ENCODE peak calls at places on chromosomes 2 and 18, in four cellular contexts. One of them, this sample, is unnamed.
A peak's percentile ranks its signal among the peaks of the same experiment; 100 is the strongest.

GRCh38 chr2:15968280-15969178 is 28.2 kb downstream of the MYCN start:
- DNase-seq in IMR-90: no peak
- DNase-seq in fibroblast of pulmonary artery: no peak
- DNase-seq in lung: no peak
- DNase-seq in this sample: no peak

GRCh38 chr2:74227646-74228045 is 29.2 kb downstream of the MTHFD2 start:
- DNase-seq in IMR-90: no peak
- DNase-seq in fibroblast of pulmonary artery: no peak
- DNase-seq in lung: no peak
- DNase-seq in this sample: no peak

GRCh38 chr18:74505776-74506175 is 9.6 kb downstream of the CNDP2 start:
- DNase-seq in IMR-90: no peak
- DNase-seq in fibroblast of pulmonary artery: no peak
- DNase-seq in lung: no peak
- DNase-seq in this sample: no peak

GRCh38 chr2:171811229-171811628 is 82.8 kb downstream of the SLC25A12 start:
- DNase-seq in IMR-90: peak; percentile 57
- DNase-seq in fibroblast of pulmonary artery: peak; percentile 65
- DNase-seq in lung: no peak
- DNase-seq in this sample: no peak

GRCh38 chr2:205563646-205564045 is 118.7 kb upstream of the NRP2 start:
- DNase-seq in IMR-90: no peak
- DNase-seq in fibroblast of pulmonary artery: no peak
- DNase-seq in lung: no peak
- DNase-seq in this sample: no peak

GRCh38 chr2:17539993-17540812 is at the start of gene VSNL1:
- DNase-seq in IMR-90: peak; percentile 68
- DNase-seq in fibroblast of pulmonary artery: peak; percentile 75
- DNase-seq in lung: peak; percentile 80
- DNase-seq in this sample: no peak

GRCh38 chr2:45988879-45989278 is 308.3 kb upstream of the EPAS1 start:
- DNase-seq in IMR-90: no peak
- DNase-seq in fibroblast of pulmonary artery: no peak
- DNase-seq in lung: peak; percentile 26
- DNase-seq in this sample: no peak

GRCh38 chr2:130744287-130745117 is 10.8 kb upstream of the AMER3 start:
- DNase-seq in IMR-90: no peak
- DNase-seq in fibroblast of pulmonary artery: no peak
- DNase-seq in lung: no peak
- DNase-seq in this sample: no peak

GRCh38 chr18:48666613-48667012 is 127.8 kb downstream of the CTIF start:
- DNase-seq in IMR-90: no peak
- DNase-seq in fibroblast of pulmonary artery: no peak
- DNase-seq in lung: no peak
- DNase-seq in this sample: no peak

GRCh38 chr2:159080641-159081040 is 112.2 kb downstream of the TANC1 start:
- DNase-seq in IMR-90: no peak
- DNase-seq in fibroblast of pulmonary artery: no peak
- DNase-seq in lung: no peak
- DNase-seq in this sample: no peak

GRCh38 chr2:108909917-108910515 is 79.0 kb downstream of the EDAR start:
- DNase-seq in IMR-90: no peak
- DNase-seq in fibroblast of pulmonary artery: no peak
- DNase-seq in lung: no peak
- DNase-seq in this sample: no peak

GRCh38 chr2:85668009-85668856 is at the start of gene SFTPB:
- DNase-seq in IMR-90: peak; percentile 44
- DNase-seq in fibroblast of pulmonary artery: peak; percentile 13
- DNase-seq in lung: peak; percentile 93
- DNase-seq in this sample: no peak

GRCh38 chr2:168085801-168086361 is 161.5 kb downstream of the STK39 start:
- DNase-seq in IMR-90: no peak
- DNase-seq in fibroblast of pulmonary artery: no peak
- DNase-seq in lung: no peak
- DNase-seq in this sample: no peak

GRCh38 chr18:58247363-58247834 is 203.4 kb downstream of the NEDD4L start:
- DNase-seq in IMR-90: peak; percentile 11
- DNase-seq in fibroblast of pulmonary artery: peak; percentile 45
- DNase-seq in lung: no peak
- DNase-seq in this sample: no peak

GRCh38 chr18:67590571-67591141 is 74.1 kb upstream of the DSEL start:
- DNase-seq in IMR-90: peak; percentile 52
- DNase-seq in fibroblast of pulmonary artery: peak; percentile 26
- DNase-seq in lung: no peak
- DNase-seq in this sample: no peak

GRCh38 chr2:239017491-239018098 is 169.7 kb downstream of the TWIST2 start:
- DNase-seq in IMR-90: no peak
- DNase-seq in fibroblast of pulmonary artery: no peak
- DNase-seq in lung: no peak
- DNase-seq in this sample: no peak

GRCh38 chr18:23424616-23425015 is 28.5 kb upstream of the RIOK3 start:
- DNase-seq in IMR-90: no peak
- DNase-seq in fibroblast of pulmonary artery: no peak
- DNase-seq in lung: no peak
- DNase-seq in this sample: no peak

GRCh38 chr2:36480596-36480995 is 117.4 kb downstream of the FEZ2 start:
- DNase-seq in IMR-90: no peak
- DNase-seq in fibroblast of pulmonary artery: no peak
- DNase-seq in lung: no peak
- DNase-seq in this sample: no peak

GRCh38 chr2:121038831-121039230 is 246.2 kb downstream of the TFCP2L1 start:
- DNase-seq in IMR-90: no peak
- DNase-seq in fibroblast of pulmonary artery: no peak
- DNase-seq in lung: peak; percentile 75
- DNase-seq in this sample: no peak

GRCh38 chr2:61471905-61472805 is 1.3 kb upstream of the USP34 start:
- DNase-seq in IMR-90: peak; percentile 29
- DNase-seq in fibroblast of pulmonary artery: peak; percentile 11
- DNase-seq in lung: no peak
- DNase-seq in this sample: no peak

GRCh38 chr2:159658887-159659437 is 42.6 kb upstream of the BAZ2B start:
- DNase-seq in IMR-90: no peak
- DNase-seq in fibroblast of pulmonary artery: peak; percentile 79
- DNase-seq in lung: no peak
- DNase-seq in this sample: no peak

GRCh38 chr2:9772035-9772998 is 71.0 kb upstream of the TAF1B start:
- DNase-seq in IMR-90: no peak
- DNase-seq in fibroblast of pulmonary artery: no peak
- DNase-seq in lung: no peak
- DNase-seq in this sample: no peak

GRCh38 chr18:8607776-8608682 is 1.2 kb upstream of the RAB12 start:
- DNase-seq in IMR-90: peak; percentile 45
- DNase-seq in fibroblast of pulmonary artery: no peak
- DNase-seq in lung: no peak
- DNase-seq in this sample: no peak
- H3K4me3 ChIP-seq in IMR-90: no peak overlapping the region
- H3K4me3 ChIP-seq in fibroblast of pulmonary artery: peak overlapping the region; percentile 38
- H3K4me3 ChIP-seq in lung: no peak overlapping the region
- H3K4me3 ChIP-seq in this sample: peak overlapping the region; percentile 35

DNA sequence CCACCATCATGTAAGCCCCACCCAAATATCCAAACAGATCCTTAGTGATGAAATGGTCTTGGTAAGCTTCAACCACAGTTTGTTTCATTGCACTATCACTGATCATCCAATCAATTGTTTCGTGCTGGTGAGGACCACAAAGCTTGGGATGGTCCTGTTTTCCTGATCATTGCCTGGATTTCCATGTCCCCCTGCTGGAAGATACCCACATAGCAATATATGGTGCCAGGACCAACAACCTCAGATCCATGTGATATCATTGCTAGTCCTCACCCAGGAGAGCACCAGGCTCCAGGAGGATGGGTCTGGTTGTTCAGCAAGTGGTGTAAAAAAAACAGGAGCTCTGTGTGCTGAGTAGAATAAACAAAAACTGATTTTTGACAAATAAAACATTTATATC is 206.5 kb upstream of the SH3BP4 start:
- DNase-seq in IMR-90: no peak
- DNase-seq in fibroblast of pulmonary artery: no peak
- DNase-seq in lung: no peak
- DNase-seq in this sample: no peak
- TF ChIP-seq CTCF in IMR-90: peak; percentile 3
- TF ChIP-seq CTCF in fibroblast of pulmonary artery: peak; percentile 9
- TF ChIP-seq CTCF in lung: no peak
- TF ChIP-seq CTCF in this sample: no peak

DNA sequence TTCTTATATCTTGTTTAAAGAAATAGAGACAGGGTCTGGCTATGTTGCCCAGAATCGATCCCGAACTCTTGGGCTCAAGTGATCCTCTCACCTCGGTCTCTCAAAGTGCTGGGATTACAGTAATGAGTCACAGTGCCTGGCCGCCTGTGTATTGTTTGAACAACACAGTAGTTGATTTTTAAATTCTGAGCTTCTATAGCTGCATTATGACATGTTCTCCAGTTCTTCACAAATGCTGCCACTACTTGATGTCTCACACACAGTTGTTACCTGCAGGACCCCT is 7.7 kb upstream of the RHOB start:
- DNase-seq in IMR-90: peak; percentile 49
- DNase-seq in fibroblast of pulmonary artery: peak; percentile 53
- DNase-seq in lung: no peak
- DNase-seq in this sample: no peak
- H3K4me3 ChIP-seq in IMR-90: no peak overlapping the region
- H3K4me3 ChIP-seq in fibroblast of pulmonary artery: peak overlapping the region; percentile 27
- H3K4me3 ChIP-seq in lung: no peak overlapping the region
- H3K4me3 ChIP-seq in this sample: no peak overlapping the region

DNA sequence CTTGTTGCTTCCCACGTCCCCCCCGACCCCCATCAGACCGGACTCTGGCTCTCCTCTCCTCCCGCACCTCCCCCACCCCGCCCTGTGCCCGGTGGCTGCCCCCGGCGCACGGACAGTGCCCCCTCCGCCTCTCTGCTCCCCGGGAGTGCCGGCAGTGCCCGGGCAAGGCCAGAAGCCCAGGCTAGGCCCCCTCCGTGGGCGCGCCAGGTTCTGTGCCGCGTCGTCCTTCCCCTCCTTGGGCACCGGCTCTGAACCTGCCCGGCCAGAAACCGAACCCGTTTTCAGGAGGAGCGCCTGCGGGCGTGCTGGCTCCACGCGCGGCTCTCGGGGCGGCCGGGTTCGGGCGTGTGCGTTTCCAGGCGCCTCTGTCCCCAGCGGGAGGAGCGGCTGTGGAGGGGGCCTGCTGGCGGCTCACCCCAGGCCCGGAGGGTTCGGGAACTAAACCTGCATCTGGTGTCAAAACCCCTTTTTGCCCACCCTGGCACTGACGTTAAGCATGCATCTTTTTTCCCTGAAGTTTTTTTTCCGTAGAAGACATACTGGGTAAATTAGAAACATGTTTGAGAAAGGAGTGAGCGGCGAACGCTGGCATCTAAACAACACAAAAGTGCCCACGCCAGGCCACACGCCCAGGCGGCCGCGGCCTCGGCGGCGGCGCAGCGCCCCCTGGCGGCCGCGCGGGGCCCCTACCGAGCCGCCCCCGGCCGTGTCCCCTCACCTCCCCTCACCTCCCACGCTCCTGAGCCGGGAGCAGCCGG is 123.9 kb upstream of the SLC1A4 start:
- DNase-seq in IMR-90: peak; percentile 54
- DNase-seq in fibroblast of pulmonary artery: peak; percentile 74
- DNase-seq in lung: peak; percentile 60
- DNase-seq in this sample: no peak
- TF ChIP-seq CTCF in IMR-90: peak; percentile 83
- TF ChIP-seq CTCF in fibroblast of pulmonary artery: peak; percentile 10
- TF ChIP-seq CTCF in lung: peak; percentile 41
- TF ChIP-seq CTCF in this sample: peak; percentile 50

GRCh38 chr18:2325308-2325849 is 245.9 kb downstream of the METTL4 start:
- DNase-seq in IMR-90: peak; percentile 1
- DNase-seq in fibroblast of pulmonary artery: peak; percentile 91
- DNase-seq in lung: no peak
- DNase-seq in this sample: no peak
- H3K4me3 ChIP-seq in IMR-90: no peak overlapping the region
- H3K4me3 ChIP-seq in fibroblast of pulmonary artery: no peak overlapping the region
- H3K4me3 ChIP-seq in lung: no peak overlapping the region
- H3K4me3 ChIP-seq in this sample: no peak overlapping the region

DNA sequence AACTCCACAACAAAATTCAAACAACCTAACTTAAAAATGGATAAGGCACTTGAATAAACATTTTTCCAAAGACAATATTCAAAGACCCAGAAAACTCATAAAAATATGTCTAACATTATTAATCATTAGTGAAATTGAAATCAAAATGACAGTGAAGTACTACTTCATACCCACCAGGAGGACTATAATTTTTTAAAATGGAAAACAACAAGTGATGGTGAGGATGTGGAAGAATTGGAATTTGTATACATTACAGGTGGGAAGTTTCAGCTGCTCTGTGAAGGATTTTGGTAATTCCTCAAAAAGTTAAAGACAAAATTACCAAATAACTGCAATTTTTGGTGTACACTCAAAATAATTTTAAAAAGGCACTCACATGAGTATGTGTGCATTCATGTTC is 920.0 kb downstream of the TDRD15 start:
- DNase-seq in IMR-90: no peak
- DNase-seq in fibroblast of pulmonary artery: no peak
- DNase-seq in lung: no peak
- DNase-seq in this sample: no peak
- TF ChIP-seq CTCF in IMR-90: no peak
- TF ChIP-seq CTCF in fibroblast of pulmonary artery: no peak
- TF ChIP-seq CTCF in lung: no peak
- TF ChIP-seq CTCF in this sample: no peak

DNA sequence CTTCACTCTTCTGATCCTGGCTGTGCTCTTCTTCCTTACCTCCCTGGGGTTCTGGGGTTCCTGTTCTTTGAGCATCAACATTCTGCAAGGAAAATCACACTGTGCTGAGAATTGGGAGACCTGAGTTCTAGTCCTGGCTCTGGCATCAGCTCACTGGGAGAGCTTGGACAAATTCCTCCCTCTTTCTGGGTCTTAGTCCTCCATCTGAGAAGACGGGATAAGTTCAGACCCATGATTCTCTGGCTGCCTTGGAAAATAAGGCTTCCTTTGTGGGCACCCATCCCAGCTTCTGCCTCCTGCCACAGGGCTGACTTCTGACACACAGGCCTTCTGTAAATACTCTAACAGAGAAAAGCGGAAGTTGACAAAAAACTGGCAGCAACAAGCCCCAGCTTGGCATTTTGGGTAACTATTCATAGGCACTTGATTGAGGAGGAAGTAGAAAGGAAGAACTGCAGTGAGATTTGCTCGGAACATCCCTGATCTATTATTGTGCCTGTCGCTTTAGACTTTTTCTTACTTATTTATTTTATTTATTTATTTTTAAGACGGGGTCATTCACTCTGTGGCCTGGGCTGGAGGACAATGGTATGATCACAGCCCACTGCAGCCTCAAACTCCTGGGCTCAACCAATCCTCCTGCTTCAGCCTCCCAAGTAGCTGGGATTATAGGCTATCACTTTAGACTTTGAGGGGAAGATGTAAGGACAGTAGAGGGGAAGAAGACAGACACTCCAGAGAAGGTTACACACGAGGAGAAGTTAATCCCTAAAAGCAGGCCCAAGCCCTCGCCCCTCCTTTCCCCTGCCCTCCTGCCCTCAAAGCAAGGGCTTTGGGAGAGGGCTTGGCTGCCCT is 7.9 kb downstream of the PCBP1 start:
- DNase-seq in IMR-90: peak; percentile 67
- DNase-seq in fibroblast of pulmonary artery: peak; percentile 60
- DNase-seq in lung: peak; percentile 71
- DNase-seq in this sample: no peak
- H3K4me3 ChIP-seq in IMR-90: no peak overlapping the region
- H3K4me3 ChIP-seq in fibroblast of pulmonary artery: no peak overlapping the region
- H3K4me3 ChIP-seq in lung: no peak overlapping the region
- H3K4me3 ChIP-seq in this sample: no peak overlapping the region